ENCODE peak calls at places on chromosomes 11 and 22, in six cellular contexts. D, T, V, O, X and F are unnamed samples.

GRCh38 chr11:59141673-59142460 is 789 bp upstream of the FAM111A start:
- DNase-seq in D (no peak), T (no peak), V (no peak), O (no peak), X (no peak), F (no peak)

GRCh38 chr11:64094463-64095223 is 58.9 kb downstream of the FLRT1 start:
- DNase-seq in D (peak; percentile 54), T (peak; percentile 69), V (no peak), O (peak; percentile 70), X (no peak), F (peak; percentile 64)

GRCh38 chr11:48034926-48035876 is 54.8 kb downstream of the PTPRJ start:
- DNase-seq in D (no peak), T (no peak), V (no peak), O (peak; percentile 30), X (peak; percentile 40), F (no peak)

GRCh38 chr11:87038235-87038960 is 664 bp downstream of the TMEM135 start:
- DNase-seq in D (no peak), T (no peak), V (no peak), O (no peak), X (no peak), F (no peak)

GRCh38 chr22:34880667-34881066 is 185.3 kb upstream of the ISX start:
- DNase-seq in D (no peak), T (no peak), V (no peak), O (no peak), X (no peak), F (no peak)

GRCh38 chr11:465896-466538 is 15.9 kb downstream of the PTDSS2 start:
- DNase-seq in D (no peak), T (no peak), V (no peak), O (no peak), X (no peak), F (no peak)

GRCh38 chr11:120903686-120904085 is 120.2 kb upstream of the TBCEL start:
- DNase-seq in D (no peak), T (no peak), V (no peak), O (no peak), X (no peak), F (no peak)

GRCh38 chr11:115665958-115666357 is 161.7 kb upstream of the CADM1 start:
- DNase-seq in D (no peak), T (no peak), V (no peak), O (no peak), X (no peak), F (no peak)

GRCh38 chr11:63574856-63575602 is 11.8 kb upstream of the PLAAT2 start:
- DNase-seq in D (no peak), T (peak; percentile 14), V (no peak), O (no peak), X (no peak), F (no peak)